ENCODE peak calls at places on chromosome 11, in six cellular contexts. A is bronchial epithelial cell; I is activated CD4-positive, alpha-beta T cell treated with anti-CD3 and anti-CD28 coated beads for 36 hours; R is foreskin fibroblast; X is CD8-positive, alpha-beta T cell; V is left cardiac atrium. B is an unnamed sample.
A peak's percentile ranks its signal among the peaks of the same experiment; 100 is the strongest.

GRCh38 chr11:130315354-130315970 is 745 bp upstream of the ZBTB44 start:
- DNase-seq in A (peak; percentile 8), I (peak; percentile 72), R (no peak), X (peak; percentile 37), V (peak; percentile 27), B (no peak)

GRCh38 chr11:116731097-116731761 is 41.6 kb downstream of the BUD13 start:
- DNase-seq in A (no peak), I (no peak), R (no peak), X (no peak), V (no peak), B (no peak)

GRCh38 chr11:67282155-67282875 is 6.8 kb upstream of the ANKRD13D start:
- DNase-seq in A (no peak), I (peak; percentile 4), R (no peak), X (no peak), V (peak; percentile 17), B (no peak)

GRCh38 chr11:58067685-58068084 is 36.9 kb downstream of the OR6Q1 start:
- DNase-seq in A (peak; percentile 34), I (no peak), R (no peak), X (no peak), V (no peak), B (no peak)

GRCh38 chr11:58762284-58763119 is 30.8 kb upstream of the GLYAT start:
- DNase-seq in A (no peak), I (no peak), R (no peak), X (no peak), V (no peak), B (no peak)

GRCh38 chr11:111851636-111852035 is 19.7 kb downstream of the ALG9 start:
- DNase-seq in A (peak; percentile 11), I (no peak), R (no peak), X (no peak), V (no peak), B (no peak)

GRCh38 chr11:46253258-46254134 is 24.0 kb upstream of the CREB3L1 start:
- DNase-seq in A (no peak), I (no peak), R (no peak), X (no peak), V (no peak), B (no peak)

GRCh38 chr11:2507945-2508749 is 63.3 kb downstream of the KCNQ1 start:
- DNase-seq in A (no peak), I (no peak), R (no peak), X (no peak), V (peak; percentile 13), B (no peak)

GRCh38 chr11:94511932-94512781 is at the start of gene C11orf97:
- DNase-seq in A (no peak), I (peak; percentile 73), R (no peak), X (peak; percentile 42), V (peak; percentile 67), B (no peak)

GRCh38 chr11:28223577-28223976 is 115.4 kb downstream of the METTL15 start:
- DNase-seq in A (no peak), I (no peak), R (no peak), X (no peak), V (no peak), B (no peak)

GRCh38 chr11:18005376-18006129 is 7.3 kb downstream of the SERGEF start:
- DNase-seq in A (no peak), I (no peak), R (no peak), X (no peak), V (no peak), B (no peak)

GRCh38 chr11:111086058-111086457 is 159.5 kb upstream of the POU2AF2 start:
- DNase-seq in A (no peak), I (no peak), R (no peak), X (no peak), V (no peak), B (no peak)

GRCh38 chr11:10931761-10932700 is 74.2 kb upstream of the ZBED5 start:
- DNase-seq in A (no peak), I (no peak), R (no peak), X (no peak), V (peak; percentile 61), B (no peak)

GRCh38 chr11:14904745-14905103 is 12.7 kb upstream of the CYP2R1 start:
- DNase-seq in A (no peak), I (peak; percentile 92), R (peak; percentile 47), X (peak; percentile 82), V (peak; percentile 86), B (no peak)

GRCh38 chr11:102244681-102245409 is 72.4 kb upstream of the BIRC3 start:
- DNase-seq in A (peak; percentile 95), I (no peak), R (peak; percentile 92), X (no peak), V (no peak), B (peak; percentile 81)

GRCh38 chr11:128341280-128341679 is 246.1 kb downstream of the ETS1 start:
- DNase-seq in A (peak; percentile 13), I (peak; percentile 75), R (no peak), X (no peak), V (no peak), B (no peak)

GRCh38 chr11:14973621-14974020 is 1.5 kb upstream of the CALCA start:
- DNase-seq in A (no peak), I (peak; percentile 61), R (no peak), X (peak; percentile 9), V (peak; percentile 20), B (no peak)

GRCh38 chr11:129317564-129317963 is 58.1 kb upstream of the BARX2 start:
- DNase-seq in A (peak; percentile 96), I (no peak), R (no peak), X (no peak), V (no peak), B (no peak)

GRCh38 chr11:57905439-57905838 is 118.2 kb upstream of the OR9Q1 start:
- DNase-seq in A (peak; percentile 85), I (no peak), R (no peak), X (no peak), V (no peak), B (no peak)

GRCh38 chr11:121241300-121242176 is 51.0 kb upstream of the SC5D start:
- DNase-seq in A (no peak), I (no peak), R (no peak), X (no peak), V (no peak), B (no peak)

GRCh38 chr11:131674051-131674755 is 303.8 kb downstream of the NTM start:
- DNase-seq in A (peak; percentile 66), I (peak; percentile 79), R (peak; percentile 71), X (no peak), V (peak; percentile 68), B (peak; percentile 67)

GRCh38 chr11:78110830-78111229 is 28.6 kb downstream of the ALG8 start:
- DNase-seq in A (peak; percentile 38), I (no peak), R (peak; percentile 32), X (no peak), V (no peak), B (no peak)

GRCh38 chr11:67382481-67383136 is 9.2 kb upstream of the RAD9A start:
- DNase-seq in A (peak; percentile 69), I (peak; percentile 90), R (peak; percentile 59), X (peak; percentile 78), V (peak; percentile 84), B (peak; percentile 54)

GRCh38 chr11:69925366-69926196 is 106.4 kb upstream of the FGF3 start:
- DNase-seq in A (no peak), I (no peak), R (no peak), X (no peak), V (no peak), B (no peak)